ENCODE peak calls at places on chromosome 20, in seven cellular contexts. G, C, K, W, J, D and E are unnamed samples.

GRCh38 chr20:39269031-39269461 is 306.9 kb downstream of the DHX35 start:
- ATAC-seq in G (peak), C (peak), K (peak), W (peak), J (peak), D (peak), E (peak)

GRCh38 chr20:53834044-53834442 is 236.4 kb downstream of the BCAS1 start:
- ATAC-seq in G (peak), C (no peak), K (peak), W (no peak), J (no peak), D (no peak), E (no peak)

GRCh38 chr20:31414381-31414780 is 8.4 kb upstream of the DEFB121 start:
- ATAC-seq in G (no peak), C (no peak), K (no peak), W (no peak), J (no peak), D (no peak), E (no peak)

GRCh38 chr20:38301283-38301682 is 2.7 kb upstream of the BPI start:
- ATAC-seq in G (no peak), C (no peak), K (no peak), W (no peak), J (no peak), D (no peak), E (no peak)

GRCh38 chr20:49501917-49502316 is 19.4 kb upstream of the KCNB1 start:
- ATAC-seq in G (peak), C (no peak), K (no peak), W (no peak), J (no peak), D (no peak), E (no peak)

GRCh38 chr20:50426865-50427739 is 83.1 kb upstream of the PTPN1 start:
- ATAC-seq in G (peak), C (no peak), K (no peak), W (no peak), J (no peak), D (peak), E (no peak)

GRCh38 chr20:19291024-19291817 is 78.8 kb downstream of the SLC24A3 start:
- ATAC-seq in G (no peak), C (no peak), K (no peak), W (no peak), J (peak), D (no peak), E (no peak)

GRCh38 chr20:8161262-8162071 is 29.4 kb downstream of the PLCB1 start:
- ATAC-seq in G (no peak), C (no peak), K (no peak), W (no peak), J (no peak), D (peak), E (peak)

GRCh38 chr20:44650777-44651493 is 564 bp downstream of the ADA start:
- ATAC-seq in G (peak), C (peak), K (peak), W (no peak), J (peak), D (peak), E (peak)

GRCh38 chr20:1752045-1752444 is 94.5 kb upstream of the SIRPG start:
- ATAC-seq in G (no peak), C (no peak), K (no peak), W (no peak), J (no peak), D (no peak), E (no peak)

GRCh38 chr20:35146299-35146921 is 726 bp downstream of the EDEM2 start:
- ATAC-seq in G (peak), C (peak), K (no peak), W (peak), J (peak), D (peak), E (no peak)

GRCh38 chr20:32116079-32116521 is 6.6 kb downstream of the TM9SF4 start:
- ATAC-seq in G (no peak), C (peak), K (no peak), W (no peak), J (no peak), D (no peak), E (no peak)

GRCh38 chr20:24492031-24492607 is 22.7 kb downstream of the SYNDIG1 start:
- ATAC-seq in G (no peak), C (no peak), K (no peak), W (no peak), J (no peak), D (peak), E (no peak)
- TF ChIP-seq CTCF in G (no peak), C (no peak), K (no peak), W (no peak), J (no peak), D (peak), E (no peak)

GRCh38 chr20:61725145-61725544 is 340.5 kb downstream of the TAF4 start:
- ATAC-seq in G (no peak), C (no peak), K (no peak), W (no peak), J (peak), D (no peak), E (no peak)
- TF ChIP-seq CTCF in G (no peak), C (no peak), K (no peak), W (no peak), J (no peak), D (no peak), E (no peak)

GRCh38 chr20:33183292-33183691 is 15.3 kb downstream of the BPIFA2 start:
- ATAC-seq in G (no peak), C (no peak), K (no peak), W (no peak), J (no peak), D (no peak), E (no peak)

GRCh38 chr20:33178726-33179125 is 10.8 kb downstream of the BPIFA2 start:
- ATAC-seq in G (no peak), C (no peak), K (no peak), W (peak), J (peak), D (no peak), E (no peak)

GRCh38 chr20:33180169-33180568 is 12.2 kb downstream of the BPIFA2 start:
- ATAC-seq in G (no peak), C (no peak), K (no peak), W (no peak), J (no peak), D (no peak), E (no peak)

GRCh38 chr20:33177866-33178265 is 9.9 kb downstream of the BPIFA2 start:
- ATAC-seq in G (no peak), C (no peak), K (no peak), W (no peak), J (no peak), D (no peak), E (no peak)

DNA sequence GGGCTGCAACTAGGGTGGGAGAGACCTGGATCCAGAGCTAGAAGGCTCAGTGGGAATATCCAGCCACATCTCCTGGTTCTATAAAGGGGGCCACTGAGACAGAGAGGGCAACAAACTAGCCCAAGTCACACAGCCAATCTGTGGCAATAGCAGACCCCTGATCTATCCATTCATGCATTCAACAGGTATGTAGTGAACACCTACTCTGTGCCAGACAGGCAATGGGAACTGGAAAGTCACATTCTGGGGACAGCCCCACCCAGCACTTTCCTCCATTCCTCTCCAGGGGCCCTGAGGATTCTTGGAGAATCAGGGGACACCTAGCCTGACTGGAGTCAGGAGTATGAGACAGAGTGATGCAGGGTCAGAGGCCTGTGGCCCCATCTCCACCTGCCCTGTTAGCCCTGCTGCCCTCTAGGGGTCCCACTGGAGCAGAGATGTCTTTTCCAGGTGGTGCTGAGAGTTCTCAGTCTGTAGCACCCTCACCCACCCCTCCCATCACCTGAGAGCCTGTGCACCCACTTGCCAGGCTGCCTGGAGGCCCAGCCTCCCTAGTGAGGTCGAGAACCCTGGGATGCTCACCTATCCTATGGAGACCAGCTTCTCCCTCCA is 13.6 kb downstream of the BPIFA2 start:
- ATAC-seq in G (no peak), C (no peak), K (no peak), W (no peak), J (peak), D (no peak), E (no peak)
- TF ChIP-seq CTCF in G (no peak), C (no peak), K (no peak), W (no peak), J (no peak), D (no peak), E (no peak)

DNA sequence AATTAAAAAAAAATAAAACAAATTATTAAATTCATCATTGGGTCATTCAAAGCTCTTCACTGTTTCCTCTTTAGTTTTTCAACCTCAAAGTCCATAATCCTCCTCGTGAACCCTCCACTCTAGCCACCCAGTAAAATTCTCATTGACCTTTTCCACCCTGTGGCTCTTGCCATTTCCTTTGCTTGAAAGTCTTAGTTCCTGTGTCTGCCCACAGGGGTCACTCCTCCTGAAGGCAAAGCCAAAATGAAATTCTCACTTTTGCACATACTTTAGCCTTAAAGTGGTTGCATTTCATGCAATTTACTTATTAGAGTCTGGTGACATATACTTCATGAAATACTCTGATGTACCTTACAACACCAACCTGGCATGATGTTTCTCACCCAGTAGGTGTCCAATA is 263.7 kb downstream of the BMP2 start:
- ATAC-seq in G (peak), C (no peak), K (no peak), W (no peak), J (no peak), D (no peak), E (no peak)
- TF ChIP-seq CTCF in G (peak), C (no peak), K (no peak), W (no peak), J (peak), D (peak), E (no peak)

DNA sequence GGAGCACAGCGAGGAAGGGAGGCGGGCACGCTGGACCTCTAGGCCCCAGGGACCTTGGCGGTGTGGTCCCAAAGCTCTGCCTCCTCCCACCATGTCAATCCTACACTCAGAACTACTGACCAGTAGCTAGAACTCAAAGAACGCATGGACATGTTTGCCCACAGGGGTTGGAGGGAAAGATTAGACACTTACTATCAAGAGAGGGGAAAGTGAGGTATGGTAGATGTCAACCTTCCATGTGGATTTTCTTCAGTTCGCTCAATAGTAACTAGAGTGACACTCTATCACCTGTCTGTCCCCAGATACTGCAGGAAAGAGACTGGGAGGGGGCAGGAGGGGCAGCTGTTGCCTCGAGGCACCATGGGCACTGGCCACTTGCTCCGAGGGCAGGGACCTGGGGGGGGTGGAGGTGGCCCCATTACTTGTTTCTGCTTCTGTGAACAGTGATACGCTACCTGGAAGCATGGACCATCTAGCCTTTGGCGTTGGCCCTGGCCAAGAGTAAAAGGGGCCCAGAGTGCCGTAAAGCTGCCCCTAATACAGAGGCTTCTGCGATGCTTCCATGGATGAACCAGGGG is 912 bp upstream of the DIDO1 start:
- ATAC-seq in G (no peak), C (no peak), K (no peak), W (no peak), J (no peak), D (no peak), E (no peak)
- TF ChIP-seq CTCF in G (no peak), C (no peak), K (no peak), W (no peak), J (no peak), D (no peak), E (no peak)

GRCh38 chr20:9353180-9353915 is 161.0 kb upstream of the LAMP5 start:
- ATAC-seq in G (no peak), C (peak), K (no peak), W (no peak), J (no peak), D (peak), E (no peak)
- TF ChIP-seq CTCF in G (no peak), C (peak), K (no peak), W (no peak), J (no peak), D (peak), E (peak)

DNA sequence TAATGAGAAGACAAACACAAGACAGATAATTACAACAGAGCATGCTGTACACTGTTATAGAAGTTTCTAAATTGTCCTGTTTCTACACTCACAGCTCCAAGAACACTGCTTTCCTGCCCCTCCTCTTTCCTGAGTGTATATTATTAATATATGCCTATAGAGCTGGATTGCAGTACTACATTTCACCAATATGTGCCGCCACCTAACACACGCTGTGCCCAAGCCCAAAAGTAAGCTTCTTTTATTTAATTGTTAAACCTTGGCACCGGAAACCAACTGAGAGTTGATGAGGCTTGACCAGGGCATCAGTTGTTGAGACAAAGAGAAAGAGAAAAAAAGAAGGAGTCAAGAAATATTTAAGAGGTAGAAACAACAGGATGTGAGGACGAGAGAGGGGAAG is 16.0 kb upstream of the PTPRT start:
- ATAC-seq in G (no peak), C (no peak), K (no peak), W (no peak), J (no peak), D (no peak), E (no peak)
- TF ChIP-seq CTCF in G (no peak), C (no peak), K (no peak), W (no peak), J (no peak), D (no peak), E (no peak)